ENCODE peak calls at places on chromosomes 1 and 21, in four cellular contexts. R is PC-3, O is A549, S is MM.1S. G is an unnamed sample.

GRCh38 chr1:155069551-155070391 is 6.2 kb downstream of the EFNA4 start:
- DNase-seq in O (no peak), S (no peak), R (no peak), G (no peak)

GRCh38 chr1:173554541-173555250 is 48.2 kb downstream of the SLC9C2 start:
- DNase-seq in R (peak; percentile 98), S (no peak), O (no peak), G (no peak)

GRCh38 chr1:43509740-43510375 is 20.8 kb upstream of the PTPRF start:
- DNase-seq in S (peak; percentile 47), O (no peak), R (peak; percentile 58), G (peak; percentile 74)

GRCh38 chr1:81756872-81757271 is 43.9 kb upstream of the ADGRL2 start:
- DNase-seq in O (no peak), S (no peak), R (no peak), G (no peak)

GRCh38 chr1:20487236-20487590 is 1.2 kb upstream of the CAMK2N1 start:
- DNase-seq in S (no peak), R (no peak), O (no peak), G (no peak)

GRCh38 chr1:198056255-198056654 is 100.5 kb upstream of the NEK7 start:
- DNase-seq in R (no peak), O (peak; percentile 13), S (peak; percentile 26), G (peak; percentile 30)

GRCh38 chr1:160952129-160952510 is 2.5 kb downstream of the ITLN2 start:
- DNase-seq in S (peak; percentile 65), O (no peak), R (no peak), G (no peak)

GRCh38 chr21:29007801-29008200 is 11.3 kb downstream of the RWDD2B start:
- DNase-seq in S (no peak), O (no peak), R (no peak), G (no peak)

GRCh38 chr1:220880726-220881506 is 1.7 kb downstream of the HLX start:
- DNase-seq in R (peak; percentile 26), S (no peak), O (no peak), G (no peak)

GRCh38 chr1:179077396-179077795 is 4.5 kb upstream of the TOR3A start:
- DNase-seq in O (no peak), R (peak; percentile 73), S (no peak), G (no peak)

GRCh38 chr1:202439308-202439707 is 90.8 kb downstream of the PPP1R12B start:
- DNase-seq in R (no peak), S (no peak), O (no peak), G (no peak)

GRCh38 chr1:21174230-21174629 is 2.5 kb downstream of the EIF4G3 start:
- DNase-seq in S (no peak), R (no peak), O (no peak), G (no peak)

GRCh38 chr1:204730826-204731459 is 45.4 kb upstream of the LRRN2 start:
- DNase-seq in R (peak; percentile 63), S (no peak), O (no peak), G (no peak)

GRCh38 chr1:112056354-112056753 is 66.9 kb upstream of the KCND3 start:
- DNase-seq in O (no peak), R (no peak), S (no peak), G (no peak)

GRCh38 chr1:112061056-112061455 is 71.6 kb upstream of the KCND3 start:
- DNase-seq in R (no peak), S (no peak), O (no peak), G (no peak)

GRCh38 chr1:112057736-112058135 is 68.3 kb upstream of the KCND3 start:
- DNase-seq in R (no peak), S (no peak), O (no peak), G (no peak)

GRCh38 chr1:112060266-112060665 is 70.8 kb upstream of the KCND3 start:
- DNase-seq in S (no peak), R (no peak), O (no peak), G (peak; percentile 2)

DNA sequence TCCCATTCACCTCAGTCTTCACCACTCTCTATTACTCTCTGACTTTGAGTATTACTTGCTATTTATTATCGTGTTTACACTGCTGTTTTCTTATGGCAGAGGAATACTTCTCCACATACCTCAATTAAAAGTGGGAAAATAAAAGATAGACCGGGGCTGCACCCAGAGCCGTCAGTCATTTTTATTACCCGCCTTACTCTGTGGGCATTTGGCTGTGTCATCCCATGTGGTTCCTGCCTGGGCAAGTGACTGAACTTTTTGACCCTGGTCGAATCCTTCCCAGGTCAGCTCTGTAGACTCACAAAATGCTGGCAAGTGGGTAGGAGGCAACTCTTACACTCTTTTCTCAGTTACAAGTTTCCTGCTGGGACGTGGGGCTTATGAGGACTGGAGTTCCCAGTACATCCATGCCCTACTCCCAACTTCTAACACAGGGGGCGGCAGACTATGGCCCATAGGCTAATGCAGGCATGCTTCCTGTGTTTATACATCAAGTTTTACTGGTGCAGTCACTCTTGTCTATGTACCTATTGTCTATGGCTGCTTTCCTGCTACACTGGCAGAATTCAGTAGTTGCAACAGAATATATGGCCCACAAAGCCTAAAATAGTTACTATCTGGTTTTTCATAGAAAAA is 69.5 kb upstream of the KCND3 start:
- DNase-seq in R (no peak), O (no peak), S (no peak), G (no peak)
- TF ChIP-seq CTCF in R (peak; percentile 19), O (no peak), S (no peak), G (no peak)

GRCh38 chr1:150629115-150629928 is at the start of gene ENSA:
- DNase-seq in R (peak; percentile 100), O (peak; percentile 99), S (peak; percentile 100), G (peak; percentile 99)

GRCh38 chr1:150622219-150622975 is 7.0 kb downstream of the ENSA start:
- DNase-seq in O (no peak), R (peak; percentile 6), S (no peak), G (peak; percentile 47)

GRCh38 chr1:150626150-150626549 is 3.3 kb downstream of the ENSA start:
- DNase-seq in R (no peak), S (no peak), O (no peak), G (no peak)

GRCh38 chr1:150628766-150629114 is 672 bp downstream of the ENSA start:
- DNase-seq in S (no peak), O (no peak), R (no peak), G (no peak)

GRCh38 chr1:150627821-150628410 is 1.5 kb downstream of the ENSA start:
- DNase-seq in O (no peak), R (peak; percentile 30), S (no peak), G (no peak)
- H3K4me3 ChIP-seq in O (peak overlapping the region; percentile 62), R (peak overlapping the region; percentile 79), S (peak overlapping the region; percentile 83), G (peak overlapping the region; percentile 77)

GRCh38 chr1:6396998-6397397 is 3.4 kb upstream of the ACOT7 start:
- DNase-seq in R (peak; percentile 45), O (no peak), S (no peak), G (no peak)
- TF ChIP-seq CTCF in R (peak; percentile 69), O (peak; percentile 22), S (peak; percentile 17), G (no peak)

GRCh38 chr1:84300501-84300900 is 1.0 kb upstream of the SAMD13 start:
- DNase-seq in O (no peak), S (no peak), R (no peak), G (no peak)
- H3K4me3 ChIP-seq in O (no peak overlapping the region), S (no peak overlapping the region), R (no peak overlapping the region), G (no peak overlapping the region)